ENCODE peak calls at places on chromosome 18, in eight cellular contexts. Q, Z, J, D, M, F, E and A are unnamed samples.

GRCh38 chr18:3528251-3528650 is 78.3 kb downstream of the TGIF1 start:
- DNase-seq in Q (no peak), Z (no peak), J (no peak), D (no peak), M (no peak), F (no peak), E (no peak), A (no peak)

GRCh38 chr18:56789004-56789888 is 138.1 kb downstream of the WDR7 start:
- DNase-seq in Q (no peak), Z (peak; percentile 41), J (no peak), D (peak; percentile 26), M (no peak), F (peak; percentile 51), E (no peak), A (no peak)

GRCh38 chr18:58526425-58527115 is 102.3 kb downstream of the ALPK2 start:
- DNase-seq in Q (no peak), Z (no peak), J (no peak), D (no peak), M (no peak), F (no peak), E (no peak), A (no peak)

GRCh38 chr18:48769006-48769646 is 181.6 kb downstream of the SMAD7 start:
- DNase-seq in Q (no peak), Z (no peak), J (no peak), D (no peak), M (no peak), F (no peak), E (no peak), A (no peak)

GRCh38 chr18:2223859-2224258 is 347.4 kb downstream of the METTL4 start:
- DNase-seq in Q (no peak), Z (no peak), J (peak; percentile 34), D (peak; percentile 22), M (no peak), F (peak; percentile 28), E (peak; percentile 34), A (no peak)

GRCh38 chr18:58135170-58135569 is 91.1 kb downstream of the NEDD4L start:
- DNase-seq in Q (no peak), Z (no peak), J (peak; percentile 94), D (peak; percentile 96), M (no peak), F (peak; percentile 54), E (no peak), A (no peak)

GRCh38 chr18:48475635-48476549 is 62.9 kb upstream of the CTIF start:
- DNase-seq in Q (no peak), Z (peak; percentile 42), J (peak; percentile 63), D (peak; percentile 85), M (peak; percentile 29), F (peak; percentile 81), E (peak; percentile 50), A (no peak)

GRCh38 chr18:42640160-42640559 is 475.3 kb downstream of the RIT2 start:
- DNase-seq in Q (no peak), Z (no peak), J (peak; percentile 18), D (no peak), M (no peak), F (no peak), E (no peak), A (no peak)

GRCh38 chr18:79572093-79572780 is 107.4 kb upstream of the CTDP1 start:
- DNase-seq in Q (peak; percentile 42), Z (peak; percentile 38), J (no peak), D (no peak), M (no peak), F (no peak), E (no peak), A (peak; percentile 72)

GRCh38 chr18:9765505-9765904 is 57.4 kb downstream of the RAB31 start:
- DNase-seq in Q (no peak), Z (no peak), J (no peak), D (no peak), M (no peak), F (no peak), E (no peak), A (no peak)

GRCh38 chr18:500230-500555 is 308 bp downstream of the COLEC12 start:
- DNase-seq in Q (no peak), Z (peak; percentile 36), J (no peak), D (no peak), M (no peak), F (no peak), E (no peak), A (no peak)

GRCh38 chr18:63040788-63041410 is 278.7 kb downstream of the BCL2 start:
- DNase-seq in Q (no peak), Z (no peak), J (no peak), D (no peak), M (no peak), F (no peak), E (no peak), A (no peak)

GRCh38 chr18:28715206-28715605 is 538.3 kb upstream of the CDH2 start:
- DNase-seq in Q (no peak), Z (no peak), J (no peak), D (no peak), M (no peak), F (no peak), E (no peak), A (no peak)

GRCh38 chr18:74895686-74896085 is 298.0 kb downstream of the ZNF407 start:
- DNase-seq in Q (no peak), Z (no peak), J (peak; percentile 3), D (peak; percentile 43), M (no peak), F (peak; percentile 38), E (no peak), A (no peak)

GRCh38 chr18:11004294-11004693 is 145.1 kb downstream of the PIEZO2 start:
- DNase-seq in Q (no peak), Z (no peak), J (no peak), D (peak; percentile 48), M (no peak), F (peak; percentile 22), E (no peak), A (no peak)

GRCh38 chr18:11002277-11002676 is 147.1 kb downstream of the PIEZO2 start:
- DNase-seq in Q (no peak), Z (no peak), J (no peak), D (no peak), M (no peak), F (no peak), E (no peak), A (no peak)

GRCh38 chr18:11005528-11005927 is 143.8 kb downstream of the PIEZO2 start:
- DNase-seq in Q (no peak), Z (no peak), J (peak; percentile 53), D (peak; percentile 98), M (no peak), F (peak; percentile 97), E (no peak), A (no peak)

GRCh38 chr18:11002796-11003195 is 146.6 kb downstream of the PIEZO2 start:
- DNase-seq in Q (no peak), Z (no peak), J (no peak), D (no peak), M (no peak), F (no peak), E (no peak), A (no peak)

GRCh38 chr18:11004951-11005350 is 144.4 kb downstream of the PIEZO2 start:
- DNase-seq in Q (no peak), Z (no peak), J (no peak), D (peak; percentile 6), M (no peak), F (no peak), E (no peak), A (no peak)
- H3K27ac ChIP-seq in Q (no peak overlapping the region), Z (no peak overlapping the region), J (no peak overlapping the region), D (no peak overlapping the region), M (no peak overlapping the region), F (peak overlapping the region; percentile 89), E (no peak overlapping the region), A (no peak overlapping the region)

GRCh38 chr18:5627756-5628511 is 84.1 kb upstream of the EPB41L3 start:
- DNase-seq in Q (peak; percentile 67), Z (peak; percentile 64), J (no peak), D (peak; percentile 1), M (no peak), F (no peak), E (no peak), A (no peak)
- H3K4me3 ChIP-seq in Q (peak overlapping the region; percentile 40), Z (peak overlapping the region; percentile 45), J (peak overlapping the region; percentile 65), D (peak overlapping the region; percentile 55), M (peak overlapping the region; percentile 69), F (peak overlapping the region; percentile 61), E (no peak overlapping the region), A (peak overlapping the region; percentile 82)

GRCh38 chr18:5068856-5069255 is 128.2 kb downstream of the AKAIN1 start:
- DNase-seq in Q (no peak), Z (no peak), J (peak; percentile 15), D (no peak), M (no peak), F (no peak), E (no peak), A (no peak)

GRCh38 chr18:5060543-5060942 is 136.5 kb downstream of the AKAIN1 start:
- DNase-seq in Q (no peak), Z (no peak), J (no peak), D (no peak), M (no peak), F (no peak), E (no peak), A (no peak)

GRCh38 chr18:5064846-5065245 is 132.2 kb downstream of the AKAIN1 start:
- DNase-seq in Q (no peak), Z (no peak), J (no peak), D (no peak), M (no peak), F (no peak), E (no peak), A (no peak)

GRCh38 chr18:5061785-5062184 is 135.3 kb downstream of the AKAIN1 start:
- DNase-seq in Q (no peak), Z (no peak), J (no peak), D (no peak), M (no peak), F (no peak), E (no peak), A (no peak)

DNA sequence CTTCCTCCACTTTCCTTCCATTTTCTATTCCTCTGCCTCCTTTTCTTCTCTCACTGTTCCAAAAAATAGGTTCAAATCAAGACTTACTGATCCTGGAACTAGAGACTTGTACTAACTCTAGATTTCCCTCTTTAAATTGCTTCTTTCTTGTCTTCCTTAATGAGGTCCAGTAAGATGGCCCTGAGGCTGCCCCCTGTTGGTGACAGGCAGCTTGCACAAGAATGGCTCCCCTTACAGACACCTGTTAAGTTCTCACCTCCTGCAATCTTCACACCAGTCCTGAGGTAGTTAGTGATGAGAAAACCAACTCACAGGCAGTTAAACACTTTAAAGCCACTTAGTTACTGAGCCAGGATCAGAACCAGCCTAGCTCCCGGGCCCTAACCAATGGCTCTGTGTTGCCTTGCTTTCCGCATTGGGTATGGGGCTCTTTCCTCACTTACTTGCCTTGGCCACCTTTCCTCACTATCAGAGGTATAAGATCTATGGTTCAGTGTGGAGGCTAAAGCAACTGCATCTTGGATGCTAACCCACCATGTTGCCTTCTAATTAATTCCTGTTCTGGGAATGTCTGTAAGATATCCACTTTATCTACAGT is 130.6 kb downstream of the AKAIN1 start:
- DNase-seq in Q (no peak), Z (no peak), J (no peak), D (no peak), M (no peak), F (no peak), E (no peak), A (no peak)
- TF ChIP-seq CTCF in Q (no peak), Z (no peak), J (no peak), D (no peak), M (no peak), F (no peak), E (peak; percentile 33), A (no peak)

DNA sequence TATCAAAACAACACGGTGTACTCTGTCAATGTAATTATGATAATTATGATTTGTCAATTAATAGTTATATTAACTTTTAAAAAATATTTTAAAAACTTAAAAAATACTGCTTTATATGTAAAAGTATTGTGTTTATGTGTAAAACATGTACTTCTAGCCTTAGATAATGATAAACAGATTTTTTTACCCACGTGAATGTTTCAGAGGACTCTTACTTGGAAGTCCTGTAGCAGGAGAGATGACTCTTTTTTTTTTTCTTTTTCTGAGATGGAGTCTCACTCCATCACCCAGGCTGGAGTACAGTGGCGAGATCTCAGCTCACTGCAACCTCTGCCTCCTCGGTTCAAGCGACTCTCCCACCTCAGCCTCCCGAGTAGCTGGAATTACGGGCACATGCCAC is 6.2 kb upstream of the MTCL1 start:
- DNase-seq in Q (no peak), Z (no peak), J (no peak), D (no peak), M (no peak), F (no peak), E (no peak), A (no peak)
- H3K27ac ChIP-seq in Q (no peak overlapping the region), Z (no peak overlapping the region), J (no peak overlapping the region), D (no peak overlapping the region), M (no peak overlapping the region), F (no peak overlapping the region), E (no peak overlapping the region), A (no peak overlapping the region)